ENCODE peak calls at places on chromosomes 16 and 17, in seven cellular contexts. D is transverse colon; R is heart right ventricle; K is lower lobe of right lung; M is tibial nerve; V is CD4-positive, alpha-beta memory T cell; J is stomach. S is an unnamed sample.

GRCh38 chr17:57551321-57552079 is 193.6 kb downstream of the CCDC182 start:
- DNase-seq in K (no peak), J (peak; percentile 43), D (peak; percentile 82), R (no peak), V (peak; percentile 10), M (no peak), S (peak; percentile 91)

GRCh38 chr17:68182016-68182315 is 65.9 kb upstream of the AMZ2 start:
- DNase-seq in R (no peak), D (no peak), J (no peak), M (no peak), K (no peak), V (no peak), S (no peak)

GRCh38 chr17:31570231-31570630 is 178.8 kb downstream of the RAB11FIP4 start:
- DNase-seq in D (no peak), M (no peak), R (no peak), V (no peak), J (no peak), K (no peak), S (no peak)

GRCh38 chr17:17050346-17051345 is 8.4 kb downstream of the MPRIP start:
- DNase-seq in V (no peak), J (peak; percentile 19), K (no peak), R (no peak), M (no peak), D (no peak), S (no peak)

GRCh38 chr17:81090361-81091133 is 55.6 kb downstream of the BAIAP2 start:
- DNase-seq in V (peak; percentile 23), D (peak; percentile 55), R (no peak), J (peak; percentile 56), M (peak; percentile 53), K (peak; percentile 92), S (peak; percentile 60)

GRCh38 chr17:79658811-79659207 is 48.0 kb upstream of the RBFOX3 start:
- DNase-seq in J (no peak), K (no peak), R (no peak), V (no peak), M (no peak), D (peak; percentile 26), S (peak; percentile 0)

GRCh38 chr17:81518785-81519283 is 6.2 kb upstream of the ACTG1 start:
- DNase-seq in M (no peak), V (no peak), K (peak; percentile 82), D (peak; percentile 78), R (no peak), J (peak; percentile 70), S (no peak)

GRCh38 chr17:19728114-19728495 is 11.7 kb upstream of the SLC47A2 start:
- DNase-seq in M (peak; percentile 80), R (peak; percentile 77), V (no peak), J (peak; percentile 88), K (peak; percentile 91), D (peak; percentile 80), S (no peak)

GRCh38 chr17:82963104-82963950 is 116.1 kb upstream of the METRNL start:
- DNase-seq in J (peak; percentile 81), R (peak; percentile 83), K (peak; percentile 87), M (peak; percentile 75), V (peak; percentile 22), D (peak; percentile 76), S (no peak)

GRCh38 chr17:15377200-15377599 is 35.8 kb upstream of the TEKT3 start:
- DNase-seq in D (no peak), V (no peak), M (no peak), J (no peak), K (no peak), R (no peak), S (no peak)

GRCh38 chr17:77829871-77830799 is 128.4 kb upstream of the TNRC6C start:
- DNase-seq in M (peak; percentile 31), V (no peak), J (no peak), D (no peak), R (peak; percentile 86), K (peak; percentile 43), S (no peak)

GRCh38 chr17:62658136-62658535 is 30.7 kb downstream of the MRC2 start:
- DNase-seq in K (peak; percentile 24), M (no peak), V (no peak), J (no peak), R (no peak), D (no peak), S (no peak)

GRCh38 chr17:78993241-78993956 is 13.7 kb upstream of the LGALS3BP start:
- DNase-seq in V (peak; percentile 37), D (peak; percentile 60), M (peak; percentile 76), J (peak; percentile 72), K (no peak), R (peak; percentile 53), S (no peak)

GRCh38 chr17:17349724-17350106 is 46.5 kb downstream of the NT5M start:
- DNase-seq in V (no peak), R (no peak), J (no peak), M (no peak), D (no peak), K (no peak), S (no peak)

GRCh38 chr16:55667753-55668152 is 12.0 kb downstream of the SLC6A2 start:
- DNase-seq in J (no peak), K (no peak), V (no peak), R (no peak), M (no peak), D (no peak), S (no peak)

GRCh38 chr17:66947311-66947710 is 17.2 kb upstream of the CACNG4 start:
- DNase-seq in D (no peak), R (no peak), M (no peak), K (peak; percentile 20), J (no peak), V (no peak), S (no peak)

GRCh38 chr17:61617261-61617660 is 26.2 kb upstream of the NACA2 start:
- DNase-seq in M (no peak), D (no peak), K (no peak), R (no peak), J (no peak), V (no peak), S (no peak)

GRCh38 chr16:14464192-14464591 is 165.9 kb downstream of the PARN start:
- DNase-seq in V (no peak), R (no peak), K (no peak), M (no peak), J (no peak), D (no peak), S (no peak)

GRCh38 chr17:31446195-31446967 is 54.9 kb downstream of the RAB11FIP4 start:
- DNase-seq in J (no peak), M (no peak), K (no peak), D (no peak), V (no peak), R (no peak), S (no peak)

GRCh38 chr17:27906623-27907022 is 13.5 kb upstream of the LYRM9 start:
- DNase-seq in R (no peak), M (no peak), V (no peak), J (no peak), K (no peak), D (no peak), S (no peak)

GRCh38 chr17:72345083-72345482 is 224.3 kb downstream of the SOX9 start:
- DNase-seq in D (no peak), V (no peak), J (no peak), R (no peak), M (no peak), K (no peak), S (no peak)

GRCh38 chr16:66701516-66701915 is 5.0 kb upstream of the CMTM4 start:
- DNase-seq in J (no peak), M (no peak), V (no peak), K (no peak), R (no peak), D (no peak), S (no peak)

GRCh38 chr16:1691956-1692355 is 13.9 kb downstream of the JPT2 start:
- DNase-seq in V (no peak), M (no peak), D (no peak), R (no peak), K (no peak), J (no peak), S (no peak)

GRCh38 chr17:63698886-63699637 is 863 bp downstream of the LIMD2 start:
- DNase-seq in R (peak; percentile 55), K (peak; percentile 82), J (peak; percentile 64), V (peak; percentile 91), M (no peak), D (peak; percentile 75), S (peak; percentile 88)

GRCh38 chr17:72788950-72789585 is 303.4 kb downstream of the SLC39A11 start:
- DNase-seq in J (no peak), D (no peak), V (no peak), R (no peak), M (no peak), K (no peak), S (no peak)

GRCh38 chr17:63944736-63945499 is 12.8 kb upstream of the CD79B start:
- DNase-seq in D (no peak), M (no peak), V (no peak), R (no peak), K (no peak), J (no peak), S (no peak)

GRCh38 chr17:73123606-73124320 is 31.3 kb upstream of the SLC39A11 start:
- DNase-seq in V (no peak), D (no peak), K (no peak), M (no peak), R (no peak), J (no peak), S (no peak)

GRCh38 chr17:20118280-20118679 is 109.1 kb downstream of the SPECC1 start:
- DNase-seq in M (no peak), V (no peak), D (no peak), R (no peak), K (no peak), J (no peak), S (no peak)

GRCh38 chr16:14028207-14028606 is 42.9 kb upstream of the MRTFB start:
- DNase-seq in M (no peak), J (no peak), V (no peak), R (no peak), K (no peak), D (no peak), S (no peak)

GRCh38 chr17:38967290-38967738 is at the start of gene FBXO47:
- DNase-seq in K (peak; percentile 97), R (peak; percentile 97), M (peak; percentile 93), D (peak; percentile 86), J (peak; percentile 89), V (peak; percentile 69), S (no peak)
- H3K4me3 ChIP-seq in K (peak within 1 kb of the TSS; percentile 48), R (no peak within 1 kb of the TSS), M (peak within 1 kb of the TSS; percentile 16), D (peak within 1 kb of the TSS; percentile 22), J (peak within 1 kb of the TSS; percentile 28), V (no peak within 1 kb of the TSS), S (no peak within 1 kb of the TSS)

GRCh38 chr16:79597277-79597676 is 3.3 kb downstream of the MAF start:
- DNase-seq in V (no peak), K (no peak), M (no peak), D (no peak), R (no peak), J (no peak), S (no peak)
- H3K4me3 ChIP-seq in V (peak overlapping the region; percentile 39), K (peak overlapping the region; percentile 73), M (peak overlapping the region; percentile 57), D (peak overlapping the region; percentile 53), R (peak overlapping the region; percentile 2), J (peak overlapping the region; percentile 89), S (no peak overlapping the region)

DNA sequence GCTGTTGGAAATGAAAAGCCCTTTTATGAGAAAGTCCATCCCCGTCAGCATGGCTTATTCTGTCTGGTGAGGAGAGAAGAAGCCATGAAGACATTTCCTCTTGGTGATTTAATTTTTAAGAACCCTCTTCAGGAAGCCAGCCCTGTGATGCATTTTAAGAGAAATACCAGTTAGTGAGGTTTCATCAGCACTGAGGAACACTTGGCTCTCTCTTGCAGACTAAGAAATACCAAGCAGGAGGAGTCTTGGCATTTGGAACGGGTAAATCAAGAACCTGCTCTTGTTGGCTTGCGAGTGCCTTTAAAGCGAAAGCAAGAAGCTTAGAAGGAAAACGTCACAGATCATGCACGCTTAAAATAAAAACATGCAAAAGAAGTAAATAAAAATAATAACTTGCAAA is 17.5 kb downstream of the RAB11FIP3 start:
- DNase-seq in V (no peak), D (no peak), M (no peak), R (no peak), K (no peak), J (no peak), S (no peak)
- H3K4me3 ChIP-seq in V (no peak overlapping the region), D (no peak overlapping the region), M (no peak overlapping the region), R (no peak overlapping the region), K (no peak overlapping the region), J (no peak overlapping the region), S (no peak overlapping the region)

GRCh38 chr16:5025171-5025632 is 8.5 kb downstream of the NAGPA start:
- DNase-seq in D (peak; percentile 34), M (peak; percentile 18), K (no peak), V (no peak), J (peak; percentile 49), R (peak; percentile 33), S (no peak)
- H3K4me3 ChIP-seq in D (no peak overlapping the region), M (no peak overlapping the region), K (no peak overlapping the region), V (no peak overlapping the region), J (no peak overlapping the region), R (no peak overlapping the region), S (no peak overlapping the region)